ENCODE peak calls at places on chromosome 12, in six cellular contexts. One of them, this sample, is unnamed.

GRCh38 chr12:52627395-52628110 is 9.2 kb upstream of the KRT73 start:
- DNase-seq in endothelial cell of umbilical vein: no peak
- DNase-seq in HCT116: no peak
- DNase-seq in MM.1S: no peak
- DNase-seq in PC-9: no peak
- DNase-seq in HepG2: no peak
- DNase-seq in this sample: no peak

GRCh38 chr12:42967850-42968249 is 378.3 kb upstream of the PRICKLE1 start:
- DNase-seq in endothelial cell of umbilical vein: no peak
- DNase-seq in HCT116: no peak
- DNase-seq in MM.1S: no peak
- DNase-seq in PC-9: no peak
- DNase-seq in HepG2: no peak
- DNase-seq in this sample: no peak

GRCh38 chr12:59737725-59738463 is 142.1 kb downstream of the SLC16A7 start:
- DNase-seq in endothelial cell of umbilical vein: no peak
- DNase-seq in HCT116: no peak
- DNase-seq in MM.1S: peak; percentile 21
- DNase-seq in PC-9: no peak
- DNase-seq in HepG2: no peak
- DNase-seq in this sample: no peak

GRCh38 chr12:65449400-65449799 is 170.9 kb downstream of the MSRB3 start:
- DNase-seq in endothelial cell of umbilical vein: no peak
- DNase-seq in HCT116: no peak
- DNase-seq in MM.1S: no peak
- DNase-seq in PC-9: no peak
- DNase-seq in HepG2: no peak
- DNase-seq in this sample: no peak

GRCh38 chr12:54126696-54127537 is 61.9 kb downstream of the SMUG1 start:
- DNase-seq in endothelial cell of umbilical vein: no peak
- DNase-seq in HCT116: no peak
- DNase-seq in MM.1S: no peak
- DNase-seq in PC-9: no peak
- DNase-seq in HepG2: no peak
- DNase-seq in this sample: no peak

GRCh38 chr12:77113971-77114370 is 48.6 kb upstream of the E2F7 start:
- DNase-seq in endothelial cell of umbilical vein: peak; percentile 64
- DNase-seq in HCT116: no peak
- DNase-seq in MM.1S: no peak
- DNase-seq in PC-9: no peak
- DNase-seq in HepG2: no peak
- DNase-seq in this sample: no peak

GRCh38 chr12:40099423-40099853 is 6.4 kb downstream of the SLC2A13 start:
- DNase-seq in endothelial cell of umbilical vein: peak; percentile 8
- DNase-seq in HCT116: no peak
- DNase-seq in MM.1S: no peak
- DNase-seq in PC-9: no peak
- DNase-seq in HepG2: peak; percentile 10
- DNase-seq in this sample: no peak

GRCh38 chr12:85244561-85244960 is 35.5 kb upstream of the ALX1 start:
- DNase-seq in endothelial cell of umbilical vein: no peak
- DNase-seq in HCT116: no peak
- DNase-seq in MM.1S: no peak
- DNase-seq in PC-9: no peak
- DNase-seq in HepG2: no peak
- DNase-seq in this sample: no peak

GRCh38 chr12:78793982-78794381 is 70.6 kb upstream of the SYT1 start:
- DNase-seq in endothelial cell of umbilical vein: no peak
- DNase-seq in HCT116: no peak
- DNase-seq in MM.1S: no peak
- DNase-seq in PC-9: no peak
- DNase-seq in HepG2: no peak
- DNase-seq in this sample: no peak

GRCh38 chr12:111035578-111036301 is 115.4 kb upstream of the MYL2 start:
- DNase-seq in endothelial cell of umbilical vein: no peak
- DNase-seq in HCT116: no peak
- DNase-seq in MM.1S: no peak
- DNase-seq in PC-9: no peak
- DNase-seq in HepG2: no peak
- DNase-seq in this sample: no peak

GRCh38 chr12:79549531-79550271 is 141.1 kb downstream of the PAWR start:
- DNase-seq in endothelial cell of umbilical vein: peak; percentile 76
- DNase-seq in HCT116: no peak
- DNase-seq in MM.1S: no peak
- DNase-seq in PC-9: peak; percentile 51
- DNase-seq in HepG2: peak; percentile 96
- DNase-seq in this sample: no peak

DNA sequence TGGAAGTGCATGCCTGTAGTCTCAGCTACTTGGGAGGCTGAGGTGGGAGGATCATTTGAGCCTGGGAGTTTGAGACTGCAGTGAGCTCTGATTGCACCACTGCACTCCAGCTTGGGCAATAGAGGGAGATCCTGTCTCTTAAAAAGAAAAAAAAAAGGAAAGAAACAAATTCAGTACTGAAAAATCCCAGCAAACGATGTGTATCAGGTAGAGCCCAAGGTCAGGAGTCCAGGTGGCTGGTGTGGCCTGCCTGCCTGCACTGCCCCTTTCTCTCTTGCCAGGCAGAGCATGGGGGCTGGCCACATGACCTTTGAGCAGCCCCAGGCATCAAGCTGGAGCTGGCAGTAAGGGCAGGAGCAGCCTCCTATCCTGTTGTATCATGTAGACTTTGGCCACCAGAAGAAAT is 31.8 kb downstream of the ELK3 start:
- DNase-seq in endothelial cell of umbilical vein: no peak
- DNase-seq in HCT116: no peak
- DNase-seq in MM.1S: no peak
- DNase-seq in PC-9: no peak
- DNase-seq in HepG2: peak; percentile 84
- DNase-seq in this sample: no peak
- H4K20me1 ChIP-seq in endothelial cell of umbilical vein: peaks cover 9% of the 10 kb centered on the region
- H4K20me1 ChIP-seq in HCT116: no peaks in the 10 kb centered on the region
- H4K20me1 ChIP-seq in MM.1S: no peaks in the 10 kb centered on the region
- H4K20me1 ChIP-seq in PC-9: peaks cover 32% of the 10 kb centered on the region
- H4K20me1 ChIP-seq in HepG2: no peaks in the 10 kb centered on the region
- H4K20me1 ChIP-seq in this sample: no peaks in the 10 kb centered on the region

DNA sequence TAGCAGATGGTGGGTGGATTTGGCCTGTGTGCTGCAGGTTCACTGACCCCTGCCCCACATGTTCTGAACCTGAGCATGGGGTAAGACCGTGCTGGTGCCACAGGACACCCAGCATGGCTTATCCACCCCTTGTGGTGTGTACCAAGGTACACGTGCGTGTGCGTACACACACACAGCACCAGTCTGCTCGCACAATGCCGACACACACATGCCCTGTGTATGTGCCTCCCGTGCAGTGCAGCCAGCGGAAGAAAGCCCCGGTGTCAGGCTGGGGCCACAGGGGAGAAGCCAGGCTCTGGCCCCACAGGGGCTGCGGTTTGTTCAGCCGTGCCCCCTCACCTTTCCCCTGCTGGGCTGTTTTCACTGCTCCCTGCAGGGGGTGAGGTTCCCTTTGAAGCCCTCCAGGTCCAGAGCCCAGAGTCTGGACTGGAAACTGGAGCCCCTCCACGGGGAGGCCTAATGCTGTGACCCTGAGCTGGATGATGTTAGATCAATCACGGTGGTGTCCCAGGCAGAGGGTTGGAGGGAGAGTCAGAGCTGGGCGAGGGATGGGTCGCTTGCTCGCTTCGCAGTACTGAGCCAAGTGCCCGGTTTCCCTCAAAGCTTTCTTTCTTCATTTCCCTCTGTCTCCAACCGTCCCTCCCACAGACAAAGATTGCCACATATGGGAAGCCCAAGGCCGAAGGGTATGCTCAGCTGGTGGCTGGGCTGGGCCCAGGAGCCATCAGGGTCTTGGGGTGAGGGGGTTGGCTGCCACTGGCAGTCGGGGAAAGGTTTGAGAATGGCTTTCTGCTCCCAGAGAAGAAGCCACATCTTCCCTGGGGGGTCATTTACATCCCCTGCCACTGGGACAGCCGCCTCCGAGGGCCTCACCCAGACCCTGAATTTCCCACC is 6.2 kb downstream of the DTX1 start:
- DNase-seq in endothelial cell of umbilical vein: no peak
- DNase-seq in HCT116: no peak
- DNase-seq in MM.1S: no peak
- DNase-seq in PC-9: no peak
- DNase-seq in HepG2: no peak
- DNase-seq in this sample: peak; percentile 88
- H3K4me1 ChIP-seq in endothelial cell of umbilical vein: no peaks in the 10 kb centered on the region
- H3K4me1 ChIP-seq in HCT116: no peaks in the 10 kb centered on the region
- H3K4me1 ChIP-seq in MM.1S: no peaks in the 10 kb centered on the region
- H3K4me1 ChIP-seq in PC-9: no peaks in the 10 kb centered on the region
- H3K4me1 ChIP-seq in HepG2: peaks cover 12% of the 10 kb centered on the region
- H3K4me1 ChIP-seq in this sample: peaks cover 80% of the 10 kb centered on the region

GRCh38 chr12:116162071-116162470 is 115.4 kb downstream of the MED13L start:
- DNase-seq in endothelial cell of umbilical vein: no peak
- DNase-seq in HCT116: no peak
- DNase-seq in MM.1S: no peak
- DNase-seq in PC-9: no peak
- DNase-seq in HepG2: no peak
- DNase-seq in this sample: no peak
- H4K20me1 ChIP-seq in endothelial cell of umbilical vein: peaks cover 28% of the 10 kb centered on the region
- H4K20me1 ChIP-seq in HCT116: peaks cover 81% of the 10 kb centered on the region
- H4K20me1 ChIP-seq in MM.1S: peaks cover 52% of the 10 kb centered on the region
- H4K20me1 ChIP-seq in PC-9: peaks cover 34% of the 10 kb centered on the region
- H4K20me1 ChIP-seq in HepG2: peaks cover 9% of the 10 kb centered on the region
- H4K20me1 ChIP-seq in this sample: peaks cover 33% of the 10 kb centered on the region

DNA sequence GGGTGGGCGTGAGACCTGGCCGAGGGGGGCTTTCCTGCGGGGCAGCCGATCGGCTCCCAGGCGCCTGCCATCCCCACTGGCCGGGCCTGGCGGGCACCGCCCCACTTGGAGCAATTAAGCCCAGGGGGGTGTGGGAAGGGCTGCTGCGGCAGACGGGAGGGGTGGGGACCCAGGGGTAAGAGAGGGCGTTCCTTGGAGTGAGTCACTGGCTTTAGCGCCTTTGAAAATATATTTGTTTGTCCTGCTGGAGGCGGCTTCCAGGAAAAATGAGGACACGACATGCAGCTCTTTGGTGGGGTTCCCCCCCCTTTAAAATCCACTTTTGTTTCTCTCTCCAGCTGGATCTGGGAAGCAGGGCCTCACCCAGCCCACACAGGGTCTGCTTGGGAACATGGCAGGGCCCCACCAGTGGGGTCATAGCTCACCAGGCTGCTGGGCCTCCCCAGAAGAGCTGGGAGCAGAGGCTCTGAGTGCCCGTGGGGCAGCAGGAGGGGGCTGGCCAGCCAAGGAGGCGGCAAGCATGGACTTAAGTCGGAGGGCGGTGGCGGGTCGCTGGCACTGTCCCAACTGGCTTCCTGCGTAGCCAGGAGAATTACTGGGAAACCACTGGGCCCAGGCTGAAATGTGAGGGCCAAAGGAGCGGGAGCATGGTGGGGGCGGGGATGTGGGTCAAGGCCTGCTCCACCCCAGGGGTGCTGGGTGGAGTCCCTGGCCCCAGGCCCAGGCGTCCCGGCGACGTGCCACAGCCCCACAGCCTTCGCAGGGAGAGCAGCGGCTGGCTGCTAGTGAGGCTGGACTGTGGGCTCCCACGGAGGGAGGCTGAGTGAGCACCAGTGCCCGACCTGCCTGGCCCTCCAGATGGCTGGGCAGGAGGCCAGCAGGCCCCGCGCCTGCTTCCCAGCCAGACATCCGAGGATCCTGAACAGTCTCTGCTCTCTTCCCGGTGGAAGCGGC is 128.0 kb downstream of the RFLNA start:
- DNase-seq in endothelial cell of umbilical vein: peak; percentile 90
- DNase-seq in HCT116: peak; percentile 84
- DNase-seq in MM.1S: no peak
- DNase-seq in PC-9: peak; percentile 84
- DNase-seq in HepG2: peak; percentile 58
- DNase-seq in this sample: no peak
- H3K4me1 ChIP-seq in endothelial cell of umbilical vein: peaks cover 28% of the 10 kb centered on the region
- H3K4me1 ChIP-seq in HCT116: peaks cover 35% of the 10 kb centered on the region
- H3K4me1 ChIP-seq in MM.1S: no peaks in the 10 kb centered on the region
- H3K4me1 ChIP-seq in PC-9: peaks cover 32% of the 10 kb centered on the region
- H3K4me1 ChIP-seq in HepG2: peaks cover 25% of the 10 kb centered on the region
- H3K4me1 ChIP-seq in this sample: no peaks in the 10 kb centered on the region

GRCh38 chr12:116924558-116925453 is 14.1 kb downstream of the FBXW8 start:
- DNase-seq in endothelial cell of umbilical vein: peak; percentile 44
- DNase-seq in HCT116: peak; percentile 44
- DNase-seq in MM.1S: peak; percentile 83
- DNase-seq in PC-9: peak; percentile 84
- DNase-seq in HepG2: peak; percentile 51
- DNase-seq in this sample: peak; percentile 83

GRCh38 chr12:116919247-116919671 is 8.5 kb downstream of the FBXW8 start:
- DNase-seq in endothelial cell of umbilical vein: no peak
- DNase-seq in HCT116: no peak
- DNase-seq in MM.1S: no peak
- DNase-seq in PC-9: no peak
- DNase-seq in HepG2: no peak
- DNase-seq in this sample: no peak

GRCh38 chr12:116920939-116921338 is 10.2 kb downstream of the FBXW8 start:
- DNase-seq in endothelial cell of umbilical vein: no peak
- DNase-seq in HCT116: no peak
- DNase-seq in MM.1S: no peak
- DNase-seq in PC-9: no peak
- DNase-seq in HepG2: no peak
- DNase-seq in this sample: no peak

GRCh38 chr12:116919706-116920485 is 9.1 kb downstream of the FBXW8 start:
- DNase-seq in endothelial cell of umbilical vein: peak; percentile 16
- DNase-seq in HCT116: no peak
- DNase-seq in MM.1S: no peak
- DNase-seq in PC-9: no peak
- DNase-seq in HepG2: no peak
- DNase-seq in this sample: no peak

DNA sequence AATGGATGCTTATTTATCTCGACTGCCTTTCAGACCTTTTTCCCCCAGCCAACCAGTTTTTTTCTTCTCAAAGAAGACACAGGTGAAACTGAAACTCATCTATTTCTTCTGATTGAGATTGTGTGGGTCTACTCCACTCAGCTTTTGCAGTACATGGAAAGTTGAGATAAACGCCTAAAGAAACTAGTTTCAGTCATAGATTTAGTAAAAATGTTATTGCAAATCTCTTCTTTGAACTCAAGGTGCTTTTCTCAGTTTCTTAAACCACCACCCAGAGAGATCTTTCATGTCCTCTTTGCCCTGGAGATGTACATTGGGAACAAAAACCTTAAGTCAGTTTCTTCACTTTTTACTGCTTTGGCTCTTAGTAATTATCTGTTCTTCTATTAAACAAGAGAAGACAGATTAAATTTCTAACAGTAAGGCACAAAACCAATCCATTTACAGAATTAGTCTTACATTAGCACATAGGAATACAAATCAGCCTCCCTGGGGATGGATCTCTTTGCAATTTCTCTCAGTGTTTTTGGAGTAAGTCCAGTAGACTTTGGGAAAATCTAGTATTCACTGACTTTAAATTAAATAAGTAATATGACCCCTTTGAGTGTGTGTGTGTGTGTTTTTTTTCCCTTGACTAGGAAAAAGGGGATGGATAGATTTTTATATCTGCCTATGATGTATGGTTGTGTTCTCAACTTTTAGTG is 11.6 kb downstream of the FBXW8 start:
- DNase-seq in endothelial cell of umbilical vein: no peak
- DNase-seq in HCT116: no peak
- DNase-seq in MM.1S: peak; percentile 76
- DNase-seq in PC-9: no peak
- DNase-seq in HepG2: no peak
- DNase-seq in this sample: peak; percentile 25
- H4K20me1 ChIP-seq in endothelial cell of umbilical vein: no peaks in the 10 kb centered on the region
- H4K20me1 ChIP-seq in HCT116: no peaks in the 10 kb centered on the region
- H4K20me1 ChIP-seq in MM.1S: no peaks in the 10 kb centered on the region
- H4K20me1 ChIP-seq in PC-9: peaks cover 24% of the 10 kb centered on the region
- H4K20me1 ChIP-seq in HepG2: peaks cover 2% of the 10 kb centered on the region
- H4K20me1 ChIP-seq in this sample: peaks cover 7% of the 10 kb centered on the region